ENCODE peak calls at places on chromosome 5, in five cellular contexts. P is IMR-90, Q is trophoblast cell, K is H1, R is mesenchymal stem cell. U is an unnamed sample. For H3K36me3, the result is how much of the 10 kb centered on the place peaks cover.

GRCh38 chr5:78511116-78511906 is 137.3 kb downstream of the LHFPL2 start:
- DNase-seq in P (no peak), Q (no peak), K (no peak), R (no peak), U (no peak)

GRCh38 chr5:125209650-125210049 is 463.2 kb upstream of the ZNF608 start:
- DNase-seq in Q (no peak), P (no peak), R (peak), K (no peak), U (no peak)

GRCh38 chr5:59158165-59158564 is 575.3 kb downstream of the RAB3C start:
- DNase-seq in K (no peak), Q (no peak), P (peak), R (peak), U (no peak)

GRCh38 chr5:54120473-54120872 is 189.9 kb downstream of the ARL15 start:
- DNase-seq in Q (no peak), K (no peak), R (no peak), P (no peak), U (no peak)

GRCh38 chr5:10566556-10567068 is 2.7 kb downstream of the ANKRD33B start:
- DNase-seq in K (no peak), Q (no peak), R (no peak), P (no peak), U (no peak)

GRCh38 chr5:128681764-128682664 is 144.0 kb upstream of the FBN2 start:
- DNase-seq in P (no peak), K (no peak), R (no peak), Q (peak), U (no peak)

GRCh38 chr5:139817362-139817761 is 21.8 kb downstream of the PSD2 start:
- DNase-seq in P (no peak), R (no peak), Q (no peak), K (no peak), U (no peak)

GRCh38 chr5:71974165-71974564 is 133.1 kb upstream of the MAP1B start:
- DNase-seq in K (no peak), Q (no peak), R (peak), P (no peak), U (no peak)

GRCh38 chr5:126868961-126869451 is 92.1 kb downstream of the LMNB1 start:
- DNase-seq in K (peak), R (no peak), P (peak), Q (peak), U (peak)

GRCh38 chr5:127061537-127061936 is 11.8 kb downstream of the C5orf63 start:
- DNase-seq in P (no peak), R (no peak), K (no peak), Q (no peak), U (no peak)

GRCh38 chr5:66010476-66010875 is 84.1 kb downstream of the ERBIN start:
- DNase-seq in P (peak), R (no peak), K (no peak), Q (no peak), U (no peak)

GRCh38 chr5:80242849-80243248 is 13.0 kb downstream of the SERINC5 start:
- DNase-seq in R (no peak), K (no peak), Q (no peak), P (no peak), U (no peak)

GRCh38 chr5:138789771-138790242 is 36.6 kb downstream of the CTNNA1 start:
- DNase-seq in Q (no peak), P (peak), K (no peak), R (peak), U (peak)

GRCh38 chr5:73436535-73437125 is 11.9 kb downstream of the FOXD1 start:
- DNase-seq in R (no peak), K (peak), P (no peak), Q (no peak), U (no peak)
- H3K14ac ChIP-seq in R (no peak), K (no peak), P (no peak), Q (peak), U (peak)

DNA sequence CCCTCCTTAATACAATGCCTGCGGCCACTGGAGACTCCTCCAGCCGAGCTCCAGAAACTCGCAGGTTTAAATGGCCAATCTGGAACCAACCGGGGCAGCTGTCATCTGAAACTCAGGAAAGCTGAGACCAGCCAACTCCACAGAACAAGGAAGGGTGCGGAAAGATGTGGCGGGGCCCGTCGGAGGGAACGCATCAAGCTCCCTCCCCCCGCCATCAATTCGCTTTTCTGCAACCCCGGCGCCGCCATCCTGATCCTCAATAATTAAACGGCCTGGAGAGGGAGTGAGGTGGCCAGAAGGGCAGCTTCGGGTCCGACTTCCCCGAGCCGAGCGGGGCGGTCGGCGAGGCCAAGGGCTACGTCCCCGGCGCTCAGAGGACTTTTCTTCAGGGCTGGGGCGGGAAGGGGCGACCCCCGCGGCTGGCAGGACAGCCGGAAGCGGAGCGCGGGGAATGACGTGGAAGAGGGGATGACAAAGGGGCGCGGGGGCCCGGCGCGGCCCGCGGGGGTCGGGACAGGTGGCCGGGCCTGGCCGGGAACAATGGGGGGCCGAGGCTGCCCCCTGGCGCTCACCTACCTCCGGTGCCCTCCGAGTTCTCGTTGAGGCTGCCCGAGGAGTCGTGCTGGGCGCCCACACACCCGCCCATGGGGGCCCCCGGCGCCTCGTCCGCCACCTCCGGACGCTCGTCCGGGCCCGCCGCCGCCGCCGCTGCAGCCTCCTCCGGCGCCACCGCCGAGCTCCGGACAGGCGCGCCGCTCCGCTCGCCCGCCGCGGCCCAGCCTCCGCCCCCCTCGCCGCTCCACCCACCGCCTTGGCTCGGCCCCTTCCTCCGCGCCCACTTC is at the start of gene UBTD2:
- DNase-seq in P (peak), Q (peak), K (peak), R (peak), U (peak)
- H4K8ac ChIP-seq in P (peak), Q (peak), K (peak), R (peak), U (peak)

DNA sequence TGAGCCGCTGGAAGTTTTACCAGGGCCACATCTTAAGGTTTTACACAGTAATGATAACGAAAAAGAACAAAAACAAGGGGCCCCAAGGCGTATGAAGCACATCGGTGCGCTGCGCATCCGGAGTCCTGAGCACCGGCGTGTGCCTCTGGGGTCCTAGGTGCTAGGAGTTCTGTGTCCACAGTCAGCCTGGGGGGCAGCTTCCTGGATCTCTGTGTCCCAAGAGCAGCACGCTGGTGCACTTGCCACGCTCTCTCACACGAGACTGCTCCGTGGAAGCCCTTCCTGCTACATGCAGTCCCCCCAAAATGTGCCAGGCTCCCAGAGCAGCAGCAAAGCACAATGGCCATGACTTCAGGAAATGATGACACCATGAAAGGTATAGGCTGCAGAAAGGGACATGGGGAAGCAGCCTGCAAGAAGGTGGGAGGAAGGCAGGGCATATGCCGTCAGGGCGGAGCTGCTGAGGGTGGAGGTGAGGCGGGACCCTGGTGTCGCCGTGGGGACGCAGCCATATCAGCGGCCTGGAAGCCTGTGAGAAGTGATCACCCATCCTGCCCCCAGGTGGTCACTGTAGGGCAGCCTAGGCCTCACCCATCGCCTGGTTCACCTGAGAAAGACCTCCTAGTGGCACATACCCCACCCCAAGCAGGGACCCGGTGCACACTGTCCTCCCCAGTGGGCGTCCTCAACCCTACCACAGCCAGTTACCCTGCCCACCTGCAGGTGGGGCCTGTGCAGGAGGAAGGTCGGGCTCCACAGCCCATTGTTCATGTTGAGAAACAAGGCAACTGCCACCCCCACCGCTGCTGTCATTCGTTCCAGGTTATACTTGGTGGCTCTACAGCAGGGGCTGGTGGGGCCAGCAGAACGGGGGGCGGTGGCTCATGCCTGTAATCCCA is 23.6 kb upstream of the SLC6A3 start:
- DNase-seq in Q (no peak), K (no peak), P (no peak), R (no peak), U (no peak)
- H3K36me3 ChIP-seq in Q (half or more), K (under half), P (half or more), R (half or more), U (half or more)

GRCh38 chr5:174141398-174141797 is 95.9 kb downstream of the NSG2 start:
- DNase-seq in P (no peak), K (no peak), Q (no peak), R (no peak), U (no peak)

GRCh38 chr5:174134545-174134944 is 89.0 kb downstream of the NSG2 start:
- DNase-seq in Q (no peak), R (no peak), K (no peak), P (no peak), U (no peak)

GRCh38 chr5:174145091-174145490 is 99.6 kb downstream of the NSG2 start:
- DNase-seq in K (no peak), R (no peak), P (no peak), Q (no peak), U (no peak)

GRCh38 chr5:174140452-174140851 is 94.9 kb downstream of the NSG2 start:
- DNase-seq in K (no peak), R (no peak), P (no peak), Q (no peak), U (no peak)

GRCh38 chr5:174139623-174140022 is 94.1 kb downstream of the NSG2 start:
- DNase-seq in K (no peak), R (no peak), P (no peak), Q (no peak), U (no peak)
- H3K14ac ChIP-seq in K (no peak), R (no peak), P (no peak), Q (no peak), U (no peak)

GRCh38 chr5:142926549-142926948 is 156.4 kb downstream of the ARHGAP26 start:
- DNase-seq in K (no peak), R (no peak), Q (no peak), P (no peak), U (no peak)
- H4K8ac ChIP-seq in K (no peak), R (no peak), Q (no peak), P (no peak), U (no peak)

GRCh38 chr5:2193923-2194555 is 311.3 kb upstream of the IRX4 start:
- DNase-seq in K (peak), P (no peak), R (no peak), Q (no peak), U (no peak)
- H3K36me3 ChIP-seq in K (under half), P (under half), R (under half), Q (under half), U (under half)